ENCODE peak calls at places on chromosomes 5 and 9, in four cellular contexts. K is T-helper 2 cell, P is NCI-H187 treated with DMSO at 0.1 percent for 48 hours, A is Kasumi-1. Q is an unnamed sample.

GRCh38 chr5:1526151-1526631 is 2.4 kb upstream of the LPCAT1 start:
- DNase-seq in K (no peak), P (no peak), A (no peak), Q (no peak)

GRCh38 chr9:84932915-84933527 is 263.5 kb downstream of the NTRK2 start:
- DNase-seq in K (no peak), P (no peak), A (no peak), Q (no peak)

GRCh38 chr5:145585443-145586148 is 249.5 kb downstream of the PRELID2 start:
- DNase-seq in K (no peak), P (no peak), A (no peak), Q (no peak)

GRCh38 chr9:120710110-120710981 is 3.9 kb downstream of the MEGF9 start:
- DNase-seq in K (no peak), P (no peak), A (no peak), Q (peak)

GRCh38 chr5:121189569-121190305 is 661.9 kb upstream of the FTMT start:
- DNase-seq in K (no peak), P (no peak), A (peak), Q (no peak)

GRCh38 chr5:172556971-172557461 is 84.0 kb upstream of the NEURL1B start:
- DNase-seq in K (no peak), P (no peak), A (no peak), Q (no peak)

GRCh38 chr9:1939926-1940368 is 75.2 kb upstream of the SMARCA2 start:
- DNase-seq in K (peak), P (peak), A (peak), Q (no peak)

GRCh38 chr9:127776195-127776918 is 2.1 kb downstream of the SH2D3C start:
- DNase-seq in K (peak), P (no peak), A (peak), Q (peak)

GRCh38 chr5:178527458-178528307 is 62.5 kb downstream of the COL23A1 start:
- DNase-seq in K (no peak), P (no peak), A (no peak), Q (no peak)

GRCh38 chr5:1135696-1136525 is 24.0 kb upstream of the SLC12A7 start:
- DNase-seq in K (no peak), P (no peak), A (no peak), Q (no peak)

GRCh38 chr9:35962126-35962906 is 4.4 kb upstream of the OR2S2 start:
- DNase-seq in K (no peak), P (no peak), A (no peak), Q (no peak)

GRCh38 chr9:130042931-130043653 is at the start of gene FNBP1:
- DNase-seq in K (peak), P (no peak), A (peak), Q (peak)

GRCh38 chr5:126801992-126802294 is 25.0 kb downstream of the LMNB1 start:
- DNase-seq in K (no peak), P (no peak), A (peak), Q (peak)

GRCh38 chr9:89748831-89749499 is 144.2 kb downstream of the GADD45G start:
- DNase-seq in K (no peak), P (no peak), A (no peak), Q (no peak)

GRCh38 chr5:178551059-178551458 is 39.1 kb downstream of the COL23A1 start:
- DNase-seq in K (no peak), P (no peak), A (peak), Q (no peak)

GRCh38 chr5:34487202-34487879 is 168.8 kb upstream of the RAI14 start:
- DNase-seq in K (no peak), P (no peak), A (no peak), Q (no peak)

GRCh38 chr5:32030686-32031478 is 143.2 kb downstream of the GOLPH3 start:
- DNase-seq in K (no peak), P (no peak), A (no peak), Q (no peak)

GRCh38 chr9:134558124-134558805 is 83.3 kb upstream of the COL5A1 start:
- DNase-seq in K (no peak), P (no peak), A (no peak), Q (no peak)

GRCh38 chr5:153400931-153401330 is 89.5 kb upstream of the GRIA1 start:
- DNase-seq in K (no peak), P (no peak), A (no peak), Q (no peak)

GRCh38 chr9:89154651-89155336 is 23.8 kb downstream of the SHC3 start:
- DNase-seq in K (no peak), P (no peak), A (peak), Q (no peak)

GRCh38 chr9:2674141-2674824 is 43.0 kb upstream of the KCNV2 start:
- DNase-seq in K (no peak), P (no peak), A (no peak), Q (no peak)

GRCh38 chr5:135324897-135325650 is 74.0 kb downstream of the MACROH2A1 start:
- DNase-seq in K (no peak), P (no peak), A (no peak), Q (no peak)

GRCh38 chr9:74772126-74772525 is 115.6 kb downstream of the TRPM6 start:
- DNase-seq in K (no peak), P (no peak), A (no peak), Q (no peak)

GRCh38 chr9:89383030-89383720 is 64.9 kb downstream of the SECISBP2 start:
- DNase-seq in K (no peak), P (no peak), A (no peak), Q (no peak)

GRCh38 chr9:70962761-70963445 is 158.5 kb downstream of the TRPM3 start:
- DNase-seq in K (no peak), P (no peak), A (no peak), Q (no peak)

GRCh38 chr5:54094706-54095105 is 215.7 kb downstream of the ARL15 start:
- DNase-seq in K (no peak), P (no peak), A (no peak), Q (no peak)

GRCh38 chr5:121199238-121199999 is 652.3 kb upstream of the FTMT start:
- DNase-seq in K (no peak), P (no peak), A (no peak), Q (no peak)

Q was measured in effector memory CD8-positive, alpha-beta T cell.